ENCODE peak calls at places on chromosomes 16 and 17, in nine cellular contexts. G, A, N, I, R, K, W, C and B are unnamed samples.

GRCh38 chr16:1014771-1015495 is 33.4 kb downstream of the SOX8 start:
- DNase-seq in G (no peak), A (no peak), N (no peak), I (no peak), R (no peak), K (no peak), W (no peak), C (peak), B (no peak)

GRCh38 chr17:57985675-57985974 is 2.4 kb downstream of the VEZF1 start:
- DNase-seq in G (peak), A (no peak), N (no peak), I (no peak), R (peak), K (no peak), W (peak), C (no peak), B (no peak)

GRCh38 chr16:2236362-2237075 is at the start of gene DNASE1L2:
- DNase-seq in G (no peak), A (peak), N (peak), I (peak), R (no peak), K (no peak), W (no peak), C (peak), B (no peak)

GRCh38 chr16:2194166-2194834 is 2.1 kb downstream of the CASKIN1 start:
- DNase-seq in G (no peak), A (no peak), N (no peak), I (peak), R (peak), K (no peak), W (peak), C (peak), B (no peak)

GRCh38 chr16:29315046-29315445 is 91.5 kb downstream of the NPIPB11 start:
- DNase-seq in G (no peak), A (no peak), N (no peak), I (no peak), R (no peak), K (no peak), W (no peak), C (no peak), B (no peak)

GRCh38 chr17:64707077-64707591 is 45.0 kb upstream of the SMURF2 start:
- DNase-seq in G (peak), A (peak), N (peak), I (no peak), R (peak), K (no peak), W (peak), C (no peak), B (peak)

GRCh38 chr17:68516732-68517131 is 4.5 kb downstream of the PRKAR1A start:
- DNase-seq in G (no peak), A (no peak), N (no peak), I (no peak), R (no peak), K (no peak), W (no peak), C (no peak), B (no peak)

GRCh38 chr17:57987582-57988300 is at the start of gene VEZF1:
- DNase-seq in G (peak), A (peak), N (peak), I (peak), R (peak), K (peak), W (peak), C (peak), B (peak)

GRCh38 chr16:84362410-84362809 is 5.9 kb upstream of the ATP2C2 start:
- DNase-seq in G (no peak), A (no peak), N (no peak), I (no peak), R (no peak), K (no peak), W (no peak), C (peak), B (no peak)

GRCh38 chr17:43033947-43034622 is 9.1 kb downstream of the RND2 start:
- DNase-seq in G (no peak), A (no peak), N (no peak), I (no peak), R (no peak), K (no peak), W (no peak), C (peak), B (no peak)

GRCh38 chr16:71474864-71475263 is 12.8 kb upstream of the ZNF23 start:
- DNase-seq in G (peak), A (no peak), N (no peak), I (no peak), R (peak), K (no peak), W (peak), C (no peak), B (no peak)

GRCh38 chr16:64864232-64864803 is 257.5 kb downstream of the CDH11 start:
- DNase-seq in G (peak), A (no peak), N (no peak), I (no peak), R (peak), K (no peak), W (peak), C (no peak), B (no peak)

GRCh38 chr17:45229681-45230409 is 8.2 kb downstream of the FMNL1 start:
- DNase-seq in G (no peak), A (no peak), N (no peak), I (peak), R (no peak), K (no peak), W (no peak), C (no peak), B (no peak)

GRCh38 chr16:83404261-83404660 is 403.5 kb upstream of the HSBP1 start:
- DNase-seq in G (no peak), A (no peak), N (no peak), I (no peak), R (no peak), K (no peak), W (no peak), C (no peak), B (no peak)